ENCODE peak calls at places on chromosomes 2 and 18, in four cellular contexts. G, Z, N and S are unnamed samples.

GRCh38 chr18:293557-293956 is 25.7 kb upstream of the THOC1 start:
- DNase-seq in G (no peak), Z (peak), N (no peak), S (no peak)

GRCh38 chr2:241776336-241777166 is at the start of gene GAL3ST2:
- DNase-seq in G (no peak), Z (no peak), N (peak), S (no peak)

GRCh38 chr18:5175378-5175777 is 21.7 kb downstream of the AKAIN1 start:
- DNase-seq in G (no peak), Z (no peak), N (no peak), S (no peak)

GRCh38 chr18:66548747-66549146 is 55.1 kb downstream of the CDH19 start:
- DNase-seq in G (no peak), Z (no peak), N (peak), S (no peak)

GRCh38 chr2:190674966-190675650 is 26.2 kb downstream of the NAB1 start:
- DNase-seq in G (no peak), Z (no peak), N (no peak), S (no peak)

GRCh38 chr18:62210138-62210537 is 23.1 kb downstream of the RELCH start:
- DNase-seq in G (no peak), Z (no peak), N (no peak), S (no peak)

GRCh38 chr2:113278812-113279139 is at the start of gene PAX8:
- DNase-seq in G (no peak), Z (no peak), N (no peak), S (no peak)

GRCh38 chr2:140947236-140947635 is 1183.6 kb downstream of the LRP1B start:
- DNase-seq in G (no peak), Z (no peak), N (no peak), S (no peak)

GRCh38 chr2:161745866-161746614 is 121.8 kb downstream of the SLC4A10 start:
- DNase-seq in G (no peak), Z (no peak), N (no peak), S (no peak)

GRCh38 chr2:241111443-241111810 is 9.3 kb upstream of the MTERF4 start:
- DNase-seq in G (no peak), Z (no peak), N (no peak), S (no peak)

GRCh38 chr18:75075429-75075841 is 133.5 kb downstream of the PTGR3 start:
- DNase-seq in G (no peak), Z (no peak), N (no peak), S (no peak)

GRCh38 chr2:127664895-127665225 is 10.5 kb downstream of the LIMS2 start:
- DNase-seq in G (no peak), Z (no peak), N (no peak), S (no peak)

GRCh38 chr2:59249441-59250330 is 1008.6 kb upstream of the FANCL start:
- DNase-seq in G (no peak), Z (no peak), N (no peak), S (no peak)

GRCh38 chr2:241963223-241963622 is 93.7 kb downstream of the RTP5 start:
- DNase-seq in G (no peak), Z (no peak), N (no peak), S (no peak)

GRCh38 chr2:71559080-71559827 is 105.9 kb downstream of the DYSF start:
- DNase-seq in G (no peak), Z (no peak), N (no peak), S (no peak)

GRCh38 chr2:238720232-238720672 is 127.6 kb upstream of the TWIST2 start:
- DNase-seq in G (peak), Z (peak), N (peak), S (peak)

GRCh38 chr18:32238635-32239268 is 48.9 kb downstream of the MEP1B start:
- DNase-seq in G (no peak), Z (no peak), N (no peak), S (no peak)

GRCh38 chr2:200422532-200423262 is 87.2 kb downstream of the KCTD18 start:
- DNase-seq in G (no peak), Z (no peak), N (no peak), S (no peak)
- TF ChIP-seq CTCF in G (no peak), Z (no peak), N (peak), S (peak)

GRCh38 chr2:135255208-135255607 is 203.1 kb downstream of the RAB3GAP1 start:
- DNase-seq in G (no peak), Z (no peak), N (no peak), S (no peak)

GRCh38 chr2:135258193-135258592 is 206.1 kb downstream of the RAB3GAP1 start:
- DNase-seq in G (no peak), Z (no peak), N (no peak), S (no peak)

GRCh38 chr2:135257383-135258090 is 205.4 kb downstream of the RAB3GAP1 start:
- DNase-seq in G (no peak), Z (peak), N (no peak), S (no peak)

GRCh38 chr2:135256531-135257258 is 204.6 kb downstream of the RAB3GAP1 start:
- DNase-seq in G (no peak), Z (peak), N (no peak), S (no peak)

GRCh38 chr2:135259116-135259515 is 207.0 kb downstream of the RAB3GAP1 start:
- DNase-seq in G (no peak), Z (no peak), N (no peak), S (no peak)
- H3K4me3 ChIP-seq in G (no peak), Z (no peak), N (no peak), S (no peak)

GRCh38 chr2:230913406-230913805 is 11.6 kb downstream of the GPR55 start:
- DNase-seq in G (no peak), Z (peak), N (peak), S (peak)
- TF ChIP-seq CTCF in G (no peak), Z (peak), N (peak), S (peak)

GRCh38 chr2:9142551-9143263 is 63.9 kb upstream of the ASAP2 start:
- DNase-seq in G (peak), Z (peak), N (peak), S (peak)
- H3K4me3 ChIP-seq in G (no peak), Z (peak), N (peak), S (peak)

DNA sequence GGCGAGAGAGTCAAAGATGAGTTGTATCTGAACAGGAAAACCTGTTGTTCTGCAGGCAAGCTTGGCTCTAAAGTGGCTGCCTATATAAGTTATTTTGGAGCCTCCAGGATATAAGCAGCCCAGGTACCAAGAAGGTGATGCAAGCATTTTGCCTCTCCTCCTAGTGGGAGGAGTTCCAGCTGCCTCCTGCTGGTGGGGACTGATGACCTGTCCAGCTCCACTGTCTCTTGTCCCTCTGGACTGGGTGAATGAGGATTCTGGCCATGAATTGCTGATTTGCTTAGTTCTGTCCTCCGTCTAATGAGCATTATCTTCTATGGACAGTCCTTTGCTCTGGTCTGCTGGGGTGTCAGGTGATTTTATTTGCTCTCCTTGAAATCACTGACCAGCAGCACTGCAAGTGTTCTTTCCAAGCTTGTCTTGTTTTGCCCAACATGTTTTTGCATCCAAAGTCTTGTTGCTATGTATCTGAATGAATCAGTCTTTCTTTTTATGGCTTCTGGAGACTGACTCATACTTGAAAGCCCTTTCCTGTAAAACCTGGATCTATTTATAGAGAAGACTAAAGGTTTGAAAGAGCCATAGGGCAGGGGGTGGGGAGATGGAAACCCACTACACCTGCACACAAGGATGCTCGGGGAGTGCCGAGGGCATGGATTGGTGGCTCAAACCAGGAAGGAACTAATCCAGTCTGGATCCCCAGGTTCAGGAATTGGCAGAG is 40.6 kb upstream of the EFHD1 start:
- DNase-seq in G (no peak), Z (peak), N (no peak), S (no peak)
- TF ChIP-seq CTCF in G (no peak), Z (peak), N (peak), S (no peak)

DNA sequence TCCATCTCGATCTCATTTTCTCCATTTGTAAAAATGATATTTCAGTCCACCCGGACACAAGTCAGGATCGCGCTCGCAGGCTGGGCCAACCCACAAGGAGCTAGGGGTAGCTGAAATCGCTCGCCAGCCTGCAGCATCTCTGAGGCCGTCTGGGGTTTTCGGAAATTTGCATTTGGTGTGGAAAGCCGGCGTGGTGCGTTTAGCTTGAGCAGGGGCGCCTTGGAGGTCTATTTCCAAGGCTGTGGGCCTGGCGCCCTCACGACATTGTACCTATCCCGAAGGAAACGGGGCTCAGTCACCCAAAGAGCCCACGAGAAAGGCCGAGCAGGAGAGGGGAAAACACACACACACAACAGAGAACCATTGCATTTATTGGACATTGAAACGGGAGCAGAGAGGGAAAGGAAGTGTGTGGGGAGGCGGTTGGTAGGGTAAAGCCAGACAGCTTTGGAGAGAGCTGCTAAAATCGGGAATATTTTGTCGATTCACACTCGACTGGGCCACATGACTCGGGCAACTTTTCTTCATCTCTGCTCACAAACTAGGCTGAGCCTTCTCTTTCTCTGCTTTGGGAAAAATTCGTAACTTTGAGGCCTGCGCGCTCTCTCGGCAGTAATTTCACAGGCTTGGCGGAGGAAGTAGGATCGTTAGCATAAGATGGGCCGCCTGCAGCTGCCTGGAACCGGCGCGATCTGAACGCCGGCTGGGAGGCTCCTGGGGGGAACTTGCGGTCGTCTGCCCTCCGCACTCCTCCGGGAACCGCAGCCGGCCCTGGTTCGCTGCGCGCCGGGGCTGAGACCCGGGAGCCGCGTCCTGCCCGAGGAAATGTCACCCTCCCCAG is 1.1 kb upstream of the HOXD8 start:
- DNase-seq in G (no peak), Z (no peak), N (no peak), S (no peak)
- H3K4me3 ChIP-seq in G (no peak), Z (no peak), N (no peak), S (no peak)

GRCh38 chr2:1607236-1607920 is 136.9 kb downstream of the PXDN start:
- DNase-seq in G (no peak), Z (no peak), N (peak), S (no peak)
- TF ChIP-seq CTCF in G (no peak), Z (no peak), N (no peak), S (no peak)

GRCh38 chr18:76657428-76657827 is 162.4 kb upstream of the ZNF516 start:
- DNase-seq in G (no peak), Z (no peak), N (peak), S (peak)
- H3K4me3 ChIP-seq in G (no peak), Z (no peak), N (no peak), S (no peak)